ENCODE peak calls at places on chromosomes 1 and 21, in eight cellular contexts. E is IMR-90, W is heart left ventricle, H is tibial nerve, I is adrenal gland, Q is suprapubic skin, Z is stomach, K is A549. R is an unnamed sample.

GRCh38 chr1:236759252-236759859 is 35.7 kb upstream of the MTR start:
- DNase-seq in E (peak; percentile 42), W (no peak), H (no peak), I (no peak), Q (no peak), Z (no peak), K (peak; percentile 51), R (peak; percentile 54)

GRCh38 chr1:201517631-201518030 is 10.7 kb upstream of the CSRP1 start:
- DNase-seq in E (no peak), W (no peak), H (no peak), I (no peak), Q (no peak), Z (no peak), K (no peak), R (no peak)

GRCh38 chr1:47231314-47232186 is 475 bp downstream of the TAL1 start:
- DNase-seq in E (peak; percentile 33), W (peak; percentile 58), H (no peak), I (no peak), Q (no peak), Z (no peak), K (peak; percentile 17), R (peak; percentile 89)

GRCh38 chr1:59685666-59686065 is 129.1 kb upstream of the HOOK1 start:
- DNase-seq in E (no peak), W (no peak), H (no peak), I (no peak), Q (no peak), Z (no peak), K (no peak), R (no peak)

GRCh38 chr1:50978852-50979781 is 9.1 kb downstream of the CDKN2C start:
- DNase-seq in E (no peak), W (no peak), H (no peak), I (peak; percentile 29), Q (no peak), Z (no peak), K (peak; percentile 75), R (peak; percentile 26)

GRCh38 chr1:147545133-147545532 is 3.8 kb downstream of the BCL9 start:
- DNase-seq in E (peak; percentile 63), W (peak; percentile 26), H (no peak), I (peak; percentile 41), Q (no peak), Z (peak; percentile 60), K (no peak), R (no peak)

GRCh38 chr1:187763976-187764375 is 935.2 kb downstream of the PLA2G4A start:
- DNase-seq in E (peak; percentile 15), W (no peak), H (no peak), I (no peak), Q (no peak), Z (no peak), K (no peak), R (no peak)

GRCh38 chr21:25806053-25806452 is 71.3 kb downstream of the GABPA start:
- DNase-seq in E (no peak), W (no peak), H (no peak), I (no peak), Q (no peak), Z (no peak), K (no peak), R (no peak)

GRCh38 chr21:32457360-32457840 is 44.9 kb downstream of the EVA1C start:
- DNase-seq in E (peak; percentile 16), W (peak; percentile 41), H (no peak), I (peak; percentile 58), Q (no peak), Z (peak; percentile 72), K (peak; percentile 74), R (peak; percentile 35)

GRCh38 chr1:221863635-221864034 is 121.7 kb upstream of the DUSP10 start:
- DNase-seq in E (no peak), W (no peak), H (no peak), I (no peak), Q (no peak), Z (no peak), K (no peak), R (no peak)

GRCh38 chr1:87325982-87326738 is 2.5 kb upstream of the LMO4 start:
- DNase-seq in E (peak; percentile 49), W (peak; percentile 39), H (no peak), I (peak; percentile 24), Q (no peak), Z (peak; percentile 30), K (peak; percentile 56), R (peak; percentile 47)

GRCh38 chr21:39189857-39190604 is 6.8 kb upstream of the PSMG1 start:
- DNase-seq in E (peak; percentile 64), W (no peak), H (no peak), I (no peak), Q (no peak), Z (no peak), K (no peak), R (no peak)

GRCh38 chr21:17491716-17492414 is 21.0 kb upstream of the CXADR start:
- DNase-seq in E (peak; percentile 99), W (no peak), H (no peak), I (peak; percentile 29), Q (no peak), Z (no peak), K (peak; percentile 56), R (no peak)

GRCh38 chr1:15409400-15410222 is at the start of gene EFHD2:
- DNase-seq in E (peak; percentile 71), W (peak; percentile 88), H (peak; percentile 74), I (peak; percentile 78), Q (peak; percentile 90), Z (peak; percentile 89), K (peak; percentile 79), R (peak; percentile 75)
- TF ChIP-seq POLR2A in E (peak; percentile 84), W (peak; percentile 52), H (peak; percentile 36), I (peak; percentile 73), Q (peak; percentile 92), Z (no peak), K (peak; percentile 82), R (peak; percentile 72)

GRCh38 chr1:81801032-81801833 is 499 bp downstream of the ADGRL2 start:
- DNase-seq in E (peak; percentile 88), W (peak; percentile 87), H (peak; percentile 56), I (peak; percentile 86), Q (peak; percentile 82), Z (peak; percentile 68), K (peak; percentile 85), R (peak; percentile 20)
- TF ChIP-seq POLR2A in E (no peak), W (no peak), H (peak; percentile 28), I (peak; percentile 46), Q (no peak), Z (no peak), K (peak; percentile 37), R (no peak)

GRCh38 chr1:235069577-235070563 is 58.8 kb downstream of the TOMM20 start:
- DNase-seq in E (peak; percentile 98), W (peak; percentile 58), H (peak; percentile 50), I (peak; percentile 86), Q (peak; percentile 89), Z (peak; percentile 95), K (peak; percentile 93), R (no peak)

GRCh38 chr1:235067396-235068154 is 61.1 kb downstream of the TOMM20 start:
- DNase-seq in E (peak; percentile 99), W (peak; percentile 68), H (peak; percentile 52), I (peak; percentile 83), Q (peak; percentile 92), Z (peak; percentile 83), K (peak; percentile 99), R (peak; percentile 49)

GRCh38 chr1:235069171-235069570 is 59.5 kb downstream of the TOMM20 start:
- DNase-seq in E (no peak), W (no peak), H (no peak), I (no peak), Q (no peak), Z (no peak), K (no peak), R (no peak)

GRCh38 chr1:235070819-235071218 is 57.8 kb downstream of the TOMM20 start:
- DNase-seq in E (no peak), W (no peak), H (no peak), I (no peak), Q (no peak), Z (no peak), K (no peak), R (no peak)

GRCh38 chr1:235068155-235069121 is 60.2 kb downstream of the TOMM20 start:
- DNase-seq in E (peak; percentile 89), W (no peak), H (no peak), I (no peak), Q (no peak), Z (peak; percentile 54), K (peak; percentile 98), R (no peak)
- TF ChIP-seq POLR2A in E (peak; percentile 72), W (no peak), H (no peak), I (no peak), Q (no peak), Z (no peak), K (no peak), R (no peak)

GRCh38 chr1:31623365-31623764 is 5.9 kb downstream of the HCRTR1 start:
- DNase-seq in E (no peak), W (no peak), H (no peak), I (peak; percentile 16), Q (peak; percentile 64), Z (no peak), K (no peak), R (no peak)
- TF ChIP-seq POLR2A in E (no peak), W (no peak), H (no peak), I (no peak), Q (no peak), Z (no peak), K (no peak), R (no peak)

DNA sequence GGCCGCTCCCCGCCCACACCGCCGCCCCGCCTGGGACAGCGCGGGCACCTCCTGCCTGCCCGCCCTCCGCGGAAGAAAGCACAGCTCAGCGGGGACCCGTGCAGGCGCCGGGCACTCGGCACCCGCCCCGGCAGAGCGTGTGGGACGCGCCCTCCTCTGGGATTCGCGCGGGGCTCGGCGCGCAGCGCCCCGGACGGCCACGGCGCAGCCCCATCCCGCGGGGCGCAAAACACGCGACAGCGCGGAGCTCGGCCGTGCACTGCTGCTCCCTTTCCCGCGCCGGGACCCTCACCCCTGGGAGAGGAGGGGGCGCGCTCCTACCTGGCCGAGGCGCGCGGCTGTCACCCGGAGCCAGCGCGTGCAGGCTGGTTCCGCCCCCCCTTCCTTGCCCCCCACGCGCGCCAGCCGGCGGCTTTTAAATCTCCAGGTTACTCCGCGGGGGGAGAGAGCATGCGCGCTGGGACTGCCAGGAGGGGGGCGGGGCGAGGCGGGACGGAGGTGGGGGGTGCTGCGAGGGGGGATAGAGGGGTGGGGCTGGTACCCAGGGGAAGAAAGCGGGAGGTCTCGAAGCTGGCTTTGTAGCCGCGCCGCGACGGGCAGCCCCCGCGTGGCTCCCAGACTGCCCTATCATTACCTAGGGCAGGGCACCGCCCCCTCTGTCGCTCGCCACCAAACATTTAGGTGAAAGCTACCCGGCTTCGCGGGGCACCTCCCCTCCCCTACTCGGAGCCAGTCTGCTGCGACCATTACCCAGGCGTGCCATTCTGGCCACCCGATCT is at the start of gene SLC45A3:
- DNase-seq in E (no peak), W (peak; percentile 42), H (no peak), I (peak; percentile 29), Q (no peak), Z (peak; percentile 49), K (peak; percentile 23), R (peak; percentile 60)
- TF ChIP-seq POLR2A in E (no peak), W (no peak), H (no peak), I (no peak), Q (no peak), Z (no peak), K (no peak), R (no peak)